ENCODE peak calls at places on chromosome 16, in four cellular contexts. One of them, this sample, is unnamed.

GRCh38 chr16:7086842-7087616 is 245.6 kb upstream of the RBFOX1 start:
- DNase-seq in HepG2: peak
- DNase-seq in WTC11: peak
- DNase-seq in HEK293T: peak
- DNase-seq in this sample: no peak

GRCh38 chr16:12532871-12533610 is 270.6 kb downstream of the CPPED1 start:
- DNase-seq in WTC11: no peak
- DNase-seq in HEK293T: no peak
- DNase-seq in HepG2: no peak
- DNase-seq in this sample: no peak

GRCh38 chr16:4273858-4274291 is 1.1 kb upstream of the TFAP4 start:
- DNase-seq in HepG2: peak
- DNase-seq in HEK293T: peak
- DNase-seq in WTC11: peak
- DNase-seq in this sample: peak

GRCh38 chr16:85385463-85386331 is 227.4 kb upstream of the GSE1 start:
- DNase-seq in HEK293T: no peak
- DNase-seq in HepG2: peak
- DNase-seq in WTC11: peak
- DNase-seq in this sample: no peak

GRCh38 chr16:4048481-4048880 is 67.8 kb downstream of the ADCY9 start:
- DNase-seq in HEK293T: no peak
- DNase-seq in WTC11: no peak
- DNase-seq in HepG2: no peak
- DNase-seq in this sample: no peak

GRCh38 chr16:50742521-50743150 is 750 bp downstream of the CYLD start:
- DNase-seq in HepG2: no peak
- DNase-seq in WTC11: peak
- DNase-seq in HEK293T: peak
- DNase-seq in this sample: no peak

GRCh38 chr16:69522041-69522578 is 43.7 kb upstream of the NFAT5 start:
- DNase-seq in HepG2: no peak
- DNase-seq in WTC11: no peak
- DNase-seq in HEK293T: no peak
- DNase-seq in this sample: no peak

GRCh38 chr16:77849640-77850258 is 61.4 kb downstream of the VAT1L start:
- DNase-seq in WTC11: no peak
- DNase-seq in HepG2: no peak
- DNase-seq in HEK293T: no peak
- DNase-seq in this sample: no peak

GRCh38 chr16:71792176-71792575 is 16.5 kb downstream of the AP1G1 start:
- DNase-seq in WTC11: no peak
- DNase-seq in HEK293T: no peak
- DNase-seq in HepG2: no peak
- DNase-seq in this sample: no peak

GRCh38 chr16:23504076-23504452 is 6.2 kb downstream of the GGA2 start:
- DNase-seq in HepG2: no peak
- DNase-seq in HEK293T: no peak
- DNase-seq in WTC11: no peak
- DNase-seq in this sample: no peak

GRCh38 chr16:46620265-46621005 is 744 bp downstream of the SHCBP1 start:
- DNase-seq in HEK293T: no peak
- DNase-seq in WTC11: no peak
- DNase-seq in HepG2: no peak
- DNase-seq in this sample: no peak

GRCh38 chr16:18039931-18040330 is 296.6 kb downstream of the NPIPA8 start:
- DNase-seq in HEK293T: no peak
- DNase-seq in WTC11: no peak
- DNase-seq in HepG2: no peak
- DNase-seq in this sample: no peak

GRCh38 chr16:31710880-31711279 is 162.7 kb upstream of the ZNF267 start:
- DNase-seq in HepG2: no peak
- DNase-seq in WTC11: no peak
- DNase-seq in HEK293T: no peak
- DNase-seq in this sample: no peak

GRCh38 chr16:79171504-79172240 is 428.9 kb downstream of the MAF start:
- DNase-seq in HepG2: no peak
- DNase-seq in WTC11: no peak
- DNase-seq in HEK293T: peak
- DNase-seq in this sample: no peak

GRCh38 chr16:79172306-79172705 is 428.2 kb downstream of the MAF start:
- DNase-seq in WTC11: no peak
- DNase-seq in HepG2: no peak
- DNase-seq in HEK293T: no peak
- DNase-seq in this sample: no peak

GRCh38 chr16:79169239-79169638 is 431.3 kb downstream of the MAF start:
- DNase-seq in HepG2: no peak
- DNase-seq in HEK293T: no peak
- DNase-seq in WTC11: peak
- DNase-seq in this sample: no peak

GRCh38 chr16:79168321-79168720 is 432.2 kb downstream of the MAF start:
- DNase-seq in HepG2: no peak
- DNase-seq in WTC11: no peak
- DNase-seq in HEK293T: no peak
- DNase-seq in this sample: no peak

DNA sequence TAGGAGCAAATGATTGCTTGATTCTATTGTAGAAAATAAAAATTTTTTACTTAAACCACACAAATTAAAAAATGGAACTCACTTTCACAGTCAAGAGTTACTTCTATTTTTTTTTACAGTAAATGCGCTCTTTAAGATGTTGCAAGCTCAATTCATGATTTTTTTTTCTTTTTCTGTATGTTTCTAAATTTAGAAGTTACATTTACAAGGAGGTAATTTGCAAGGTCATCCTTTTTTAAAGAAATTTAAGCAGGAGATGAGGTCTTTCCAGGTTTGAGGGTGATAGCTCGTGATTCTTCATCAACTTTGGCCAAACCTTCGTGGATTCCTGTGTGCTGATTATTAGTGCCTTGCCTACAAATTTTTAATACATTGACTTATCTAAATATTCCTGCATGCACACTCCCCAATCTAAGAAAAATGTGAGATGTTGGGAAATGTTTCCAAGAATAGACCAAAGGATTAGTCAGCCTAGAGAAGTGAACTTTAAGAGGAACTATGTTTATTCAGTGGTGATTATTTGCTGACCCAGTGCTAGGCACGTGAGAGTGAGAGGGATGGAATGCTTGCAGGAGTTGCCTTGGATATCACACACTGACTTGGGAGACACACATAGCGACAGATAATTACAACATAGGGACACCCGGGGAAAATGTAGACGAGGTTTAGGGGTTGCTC is 429.8 kb downstream of the MAF start:
- DNase-seq in WTC11: no peak
- DNase-seq in HepG2: no peak
- DNase-seq in HEK293T: no peak
- DNase-seq in this sample: no peak
- TF ChIP-seq SP1 in WTC11: no peak
- TF ChIP-seq SP1 in HepG2: no peak
- TF ChIP-seq SP1 in HEK293T: no peak
- TF ChIP-seq SP1 in this sample: no peak

GRCh38 chr16:75343311-75343710 is 90.0 kb downstream of the CFDP1 start:
- DNase-seq in HEK293T: no peak
- DNase-seq in WTC11: no peak
- DNase-seq in HepG2: no peak
- DNase-seq in this sample: no peak

GRCh38 chr16:75337430-75337829 is 86.0 kb upstream of the BCAR1 start:
- DNase-seq in HEK293T: no peak
- DNase-seq in WTC11: no peak
- DNase-seq in HepG2: no peak
- DNase-seq in this sample: no peak

GRCh38 chr16:75341934-75342811 is 90.7 kb upstream of the BCAR1 start:
- DNase-seq in WTC11: no peak
- DNase-seq in HEK293T: no peak
- DNase-seq in HepG2: no peak
- DNase-seq in this sample: no peak

GRCh38 chr16:75345711-75346110 is 87.6 kb downstream of the CFDP1 start:
- DNase-seq in HepG2: no peak
- DNase-seq in HEK293T: no peak
- DNase-seq in WTC11: no peak
- DNase-seq in this sample: no peak

GRCh38 chr16:75340715-75341500 is 89.5 kb upstream of the BCAR1 start:
- DNase-seq in HEK293T: no peak
- DNase-seq in WTC11: no peak
- DNase-seq in HepG2: no peak
- DNase-seq in this sample: no peak
- TF ChIP-seq SP1 in HEK293T: no peak
- TF ChIP-seq SP1 in WTC11: no peak
- TF ChIP-seq SP1 in HepG2: no peak
- TF ChIP-seq SP1 in this sample: no peak

DNA sequence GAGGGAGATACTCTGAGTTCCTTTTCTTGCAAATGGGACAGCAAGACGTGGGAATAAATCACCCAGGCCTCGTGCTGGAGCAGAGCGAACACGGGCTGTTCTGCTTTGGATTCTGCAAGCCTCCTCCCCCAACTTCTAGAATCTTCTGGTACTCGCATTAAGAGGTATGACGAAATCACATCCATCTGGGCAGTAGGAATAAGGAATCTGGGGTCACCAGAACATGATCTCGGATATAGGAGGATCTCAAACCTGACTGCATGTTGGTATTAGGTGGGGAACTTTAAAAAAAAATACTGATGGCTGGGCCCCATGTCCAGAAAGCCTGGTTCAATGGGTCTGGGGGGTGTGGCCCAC is 49.8 kb upstream of the USP7 start:
- DNase-seq in HepG2: no peak
- DNase-seq in HEK293T: no peak
- DNase-seq in WTC11: no peak
- DNase-seq in this sample: no peak
- TF ChIP-seq SP1 in HepG2: no peak
- TF ChIP-seq SP1 in HEK293T: no peak
- TF ChIP-seq SP1 in WTC11: no peak
- TF ChIP-seq SP1 in this sample: no peak

GRCh38 chr16:80377621-80378020 is 163.2 kb upstream of the DYNLRB2 start:
- DNase-seq in HEK293T: no peak
- DNase-seq in WTC11: no peak
- DNase-seq in HepG2: no peak
- DNase-seq in this sample: no peak

GRCh38 chr16:80376941-80377340 is 163.9 kb upstream of the DYNLRB2 start:
- DNase-seq in WTC11: no peak
- DNase-seq in HEK293T: no peak
- DNase-seq in HepG2: no peak
- DNase-seq in this sample: no peak

GRCh38 chr16:80372341-80372740 is 168.5 kb upstream of the DYNLRB2 start:
- DNase-seq in WTC11: no peak
- DNase-seq in HEK293T: no peak
- DNase-seq in HepG2: no peak
- DNase-seq in this sample: no peak

GRCh38 chr16:80375973-80376372 is 164.8 kb upstream of the DYNLRB2 start:
- DNase-seq in HEK293T: no peak
- DNase-seq in HepG2: no peak
- DNase-seq in WTC11: no peak
- DNase-seq in this sample: no peak

DNA sequence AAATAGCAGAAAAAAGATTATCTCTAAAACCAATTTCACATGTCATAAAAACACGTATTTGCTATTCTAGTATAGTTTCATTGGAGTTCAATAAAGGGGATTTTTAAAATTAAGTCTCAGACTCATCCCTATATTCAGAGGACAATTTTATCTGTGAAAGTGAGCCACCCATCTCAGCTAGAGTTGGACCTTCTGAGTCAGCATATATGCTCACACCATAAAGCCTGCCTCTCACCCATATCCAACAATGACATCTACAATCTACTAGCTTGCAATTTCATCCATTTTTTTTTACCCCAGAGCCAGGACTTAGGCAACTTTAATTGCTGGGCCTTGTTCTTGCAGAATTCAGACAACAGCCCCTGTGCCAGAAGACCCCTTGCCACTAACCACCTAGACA is 165.3 kb upstream of the DYNLRB2 start:
- DNase-seq in WTC11: no peak
- DNase-seq in HepG2: no peak
- DNase-seq in HEK293T: no peak
- DNase-seq in this sample: no peak
- TF ChIP-seq SP1 in WTC11: no peak
- TF ChIP-seq SP1 in HepG2: no peak
- TF ChIP-seq SP1 in HEK293T: no peak
- TF ChIP-seq SP1 in this sample: no peak

GRCh38 chr16:88727871-88728270 is 21.6 kb downstream of the CTU2 start:
- DNase-seq in WTC11: no peak
- DNase-seq in HepG2: no peak
- DNase-seq in HEK293T: peak
- DNase-seq in this sample: no peak
- TF ChIP-seq SP1 in WTC11: no peak
- TF ChIP-seq SP1 in HepG2: no peak
- TF ChIP-seq SP1 in HEK293T: no peak
- TF ChIP-seq SP1 in this sample: no peak

DNA sequence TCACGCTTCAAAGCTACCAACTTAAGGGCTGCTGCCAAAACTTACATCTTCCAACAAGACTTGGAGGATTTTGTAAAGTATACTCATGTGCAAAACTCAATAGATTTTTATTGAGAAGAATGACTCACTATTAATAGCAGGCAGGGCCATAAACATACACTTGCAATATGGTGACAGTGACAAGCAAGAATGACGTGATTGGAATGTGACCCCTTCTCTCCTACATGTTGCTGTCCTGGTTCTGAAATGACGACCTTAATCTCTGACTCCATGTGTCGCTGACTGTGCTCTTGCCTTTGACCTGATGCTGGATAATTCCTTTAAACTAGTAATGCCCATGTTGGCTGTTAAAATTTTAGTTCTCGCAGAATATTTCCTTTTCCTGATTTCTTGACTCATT is 174.5 kb downstream of the PARN start:
- DNase-seq in HepG2: peak
- DNase-seq in HEK293T: peak
- DNase-seq in WTC11: no peak
- DNase-seq in this sample: peak
- TF ChIP-seq SP1 in HepG2: no peak
- TF ChIP-seq SP1 in HEK293T: no peak
- TF ChIP-seq SP1 in WTC11: no peak
- TF ChIP-seq SP1 in this sample: no peak

This sample was measured in HCT116.